ENCODE peak calls at places on chromosome 14, in seven cellular contexts. I is SIG-M5, Y is esophagus squamous epithelium, T is NCI-H2081, L is globus pallidus, D is dorsolateral prefrontal cortex, H is mucosa of gallbladder. O is an unnamed sample.

GRCh38 chr14:65042731-65043372 is 56.2 kb downstream of the FNTB start:
- DNase-seq in I (peak; percentile 70), Y (no peak), T (no peak), L (peak; percentile 25), D (no peak), H (no peak), O (no peak)

GRCh38 chr14:99822166-99822527 is 28.9 kb downstream of the EML1 start:
- DNase-seq in I (no peak), Y (no peak), T (no peak), L (no peak), D (no peak), H (no peak), O (no peak)

GRCh38 chr14:103716091-103716801 is 636 bp downstream of the ZFYVE21 start:
- DNase-seq in I (no peak), Y (no peak), T (peak; percentile 28), L (no peak), D (no peak), H (no peak), O (no peak)

GRCh38 chr14:73235531-73236155 is 1.7 kb upstream of the PAPLN start:
- DNase-seq in I (no peak), Y (no peak), T (no peak), L (no peak), D (peak; percentile 22), H (no peak), O (no peak)

GRCh38 chr14:104582005-104582404 is 2.4 kb downstream of the C14orf180 start:
- DNase-seq in I (no peak), Y (no peak), T (no peak), L (no peak), D (no peak), H (no peak), O (no peak)

GRCh38 chr14:102785598-102785963 is 8.3 kb downstream of the TRAF3 start:
- DNase-seq in I (no peak), Y (no peak), T (no peak), L (no peak), D (no peak), H (no peak), O (no peak)

GRCh38 chr14:22807432-22808087 is 7.7 kb downstream of the SLC7A7 start:
- DNase-seq in I (no peak), Y (no peak), T (no peak), L (no peak), D (no peak), H (peak; percentile 68), O (no peak)

GRCh38 chr14:29803045-29803444 is 124.6 kb downstream of the PRKD1 start:
- DNase-seq in I (no peak), Y (no peak), T (no peak), L (no peak), D (no peak), H (no peak), O (no peak)

GRCh38 chr14:25042362-25043299 is 7.3 kb downstream of the STXBP6 start:
- DNase-seq in I (no peak), Y (no peak), T (no peak), L (peak; percentile 84), D (peak; percentile 51), H (peak; percentile 49), O (peak; percentile 15)

GRCh38 chr14:29028973-29029582 is 262.5 kb downstream of the FOXG1 start:
- DNase-seq in I (no peak), Y (no peak), T (no peak), L (no peak), D (no peak), H (peak; percentile 72), O (peak; percentile 4)

GRCh38 chr14:94110552-94111181 is at the start of gene IFI27:
- DNase-seq in I (no peak), Y (no peak), T (no peak), L (no peak), D (no peak), H (peak; percentile 76), O (no peak)

GRCh38 chr14:74976264-74977113 is 21.1 kb upstream of the PGF start:
- DNase-seq in I (no peak), Y (no peak), T (no peak), L (no peak), D (no peak), H (no peak), O (no peak)

GRCh38 chr14:33943081-33943480 is 7.8 kb downstream of the EGLN3 start:
- DNase-seq in I (no peak), Y (no peak), T (peak; percentile 91), L (peak; percentile 82), D (peak; percentile 75), H (peak; percentile 87), O (peak; percentile 7)

GRCh38 chr14:99231181-99231849 is 40.7 kb downstream of the BCL11B start:
- DNase-seq in I (no peak), Y (no peak), T (no peak), L (no peak), D (no peak), H (no peak), O (no peak)

GRCh38 chr14:53149656-53150319 is 3.3 kb downstream of the DDHD1 start:
- DNase-seq in I (no peak), Y (no peak), T (no peak), L (no peak), D (no peak), H (no peak), O (no peak)

GRCh38 chr14:21263284-21264024 is 5.8 kb downstream of the HNRNPC start:
- DNase-seq in I (peak; percentile 43), Y (no peak), T (no peak), L (no peak), D (no peak), H (no peak), O (no peak)

GRCh38 chr14:61388173-61388975 is 67.0 kb downstream of the PRKCH start:
- DNase-seq in I (no peak), Y (no peak), T (no peak), L (peak; percentile 7), D (no peak), H (no peak), O (no peak)

GRCh38 chr14:34872822-34873590 is 2.2 kb downstream of the BAZ1A start:
- DNase-seq in I (no peak), Y (no peak), T (no peak), L (no peak), D (no peak), H (no peak), O (no peak)

GRCh38 chr14:39368261-39368959 is 63.8 kb downstream of the FBXO33 start:
- DNase-seq in I (no peak), Y (no peak), T (peak; percentile 71), L (peak; percentile 38), D (peak; percentile 46), H (peak; percentile 36), O (peak; percentile 22)

GRCh38 chr14:73725116-73726024 is 11.2 kb upstream of the PNMA1 start:
- DNase-seq in I (no peak), Y (no peak), T (no peak), L (no peak), D (no peak), H (no peak), O (peak; percentile 56)

GRCh38 chr14:37340353-37340752 is 142.6 kb downstream of the MIPOL1 start:
- DNase-seq in I (no peak), Y (no peak), T (no peak), L (no peak), D (no peak), H (no peak), O (no peak)

GRCh38 chr14:78519863-78520262 is 349.7 kb downstream of the NRXN3 start:
- DNase-seq in I (no peak), Y (no peak), T (no peak), L (peak; percentile 20), D (no peak), H (peak; percentile 38), O (no peak)

GRCh38 chr14:105582639-105583038 is 56.3 kb downstream of the TMEM121 start:
- DNase-seq in I (no peak), Y (no peak), T (no peak), L (no peak), D (no peak), H (no peak), O (no peak)

O was measured in RCC 7860.